ENCODE peak calls at places on chromosome X, in nine cellular contexts. O is aorta; D is NCI-H1105 treated with DMSO at 0.1 percent for 48 hours; U is sciatic nerve; T is stimulated activated CD4-positive, alpha-beta T cell treated with anti-CD3 and anti-CD28 coated beads, Interleukin-4, amount 100 ng/mL, for 4 hours; N is iPS-NIHi11; V is astrocyte of the spinal cord; L is GM19239; W is colonic mucosa. C is an unnamed sample.
A peak's percentile ranks its signal among the peaks of the same experiment; 100 is the strongest.

GRCh38 chrX:38803609-38804480 is 2.6 kb downstream of the MID1IP1 start:
- DNase-seq in O (peak; percentile 90), D (peak; percentile 80), U (peak; percentile 86), T (peak; percentile 64), N (peak; percentile 75), V (peak; percentile 76), L (peak; percentile 10), W (peak; percentile 87), C (peak; percentile 6)

GRCh38 chrX:17736478-17736855 is 826 bp upstream of the SCML1 start:
- DNase-seq in O (no peak), D (no peak), U (no peak), T (no peak), N (no peak), V (no peak), L (no peak), W (no peak), C (no peak)

GRCh38 chrX:110026099-110026844 is 23.4 kb downstream of the TMEM164 start:
- DNase-seq in O (no peak), D (no peak), U (no peak), T (no peak), N (no peak), V (peak; percentile 28), L (no peak), W (peak; percentile 71), C (no peak)

GRCh38 chrX:9785944-9786741 is at the start of gene SHROOM2:
- DNase-seq in O (no peak), D (peak; percentile 16), U (no peak), T (no peak), N (peak; percentile 63), V (no peak), L (no peak), W (peak; percentile 24), C (no peak)

GRCh38 chrX:134821901-134822300 is 163.6 kb upstream of the PLAC1 start:
- DNase-seq in O (no peak), D (no peak), U (no peak), T (no peak), N (no peak), V (no peak), L (no peak), W (no peak), C (no peak)

GRCh38 chrX:52034211-52034610 is 34.8 kb downstream of the MAGED4B start:
- DNase-seq in O (no peak), D (no peak), U (no peak), T (no peak), N (no peak), V (no peak), L (no peak), W (no peak), C (no peak)

GRCh38 chrX:140525448-140525847 is 20.6 kb upstream of the SOX3 start:
- DNase-seq in O (no peak), D (no peak), U (no peak), T (no peak), N (no peak), V (peak; percentile 25), L (no peak), W (no peak), C (no peak)

GRCh38 chrX:153725832-153726285 is 1.2 kb downstream of the ABCD1 start:
- DNase-seq in O (no peak), D (no peak), U (no peak), T (no peak), N (no peak), V (no peak), L (no peak), W (no peak), C (no peak)

GRCh38 chrX:12425496-12425895 is 287.2 kb downstream of the FRMPD4 start:
- DNase-seq in O (no peak), D (no peak), U (no peak), T (no peak), N (no peak), V (no peak), L (no peak), W (no peak), C (no peak)

GRCh38 chrX:1466971-1467561 is 14.4 kb upstream of the ASMTL start:
- DNase-seq in O (no peak), D (no peak), U (peak; percentile 42), T (no peak), N (no peak), V (no peak), L (peak; percentile 84), W (peak; percentile 27), C (no peak)

GRCh38 chrX:31331045-31331444 is 259.2 kb upstream of the FTHL17 start:
- DNase-seq in O (no peak), D (no peak), U (no peak), T (no peak), N (no peak), V (no peak), L (no peak), W (no peak), C (no peak)

GRCh38 chrX:110168585-110168984 is 149.3 kb downstream of the AMMECR1 start:
- DNase-seq in O (no peak), D (no peak), U (no peak), T (no peak), N (no peak), V (peak; percentile 80), L (no peak), W (no peak), C (no peak)

GRCh38 chrX:13469963-13470679 is 99.3 kb upstream of the EGFL6 start:
- DNase-seq in O (no peak), D (no peak), U (no peak), T (no peak), N (no peak), V (no peak), L (no peak), W (no peak), C (no peak)

GRCh38 chrX:50613846-50614245 is 143.2 kb upstream of the DGKK start:
- DNase-seq in O (no peak), D (no peak), U (no peak), T (no peak), N (no peak), V (peak; percentile 23), L (no peak), W (no peak), C (no peak)